ENCODE peak calls at places on chromosomes 12 and 14, in four cellular contexts. One of them, this sample, is unnamed.

GRCh38 chr12:106717671-106718070 is 56.8 kb upstream of the RIC8B start:
- DNase-seq in IMR-90: no peak
- DNase-seq in hepatocyte: no peak
- DNase-seq in DND-41: no peak
- DNase-seq in this sample: no peak

GRCh38 chr12:39619316-39619659 is 315 bp downstream of the ABCD2 start:
- DNase-seq in IMR-90: no peak
- DNase-seq in hepatocyte: no peak
- DNase-seq in DND-41: no peak
- DNase-seq in this sample: peak

GRCh38 chr14:22314183-22314820 is 274.7 kb downstream of the DAD1 start:
- DNase-seq in IMR-90: peak
- DNase-seq in hepatocyte: peak
- DNase-seq in DND-41: peak
- DNase-seq in this sample: peak

GRCh38 chr14:99821519-99822165 is 28.4 kb downstream of the EML1 start:
- DNase-seq in IMR-90: peak
- DNase-seq in hepatocyte: peak
- DNase-seq in DND-41: peak
- DNase-seq in this sample: no peak

GRCh38 chr12:104197264-104197663 is 18.3 kb upstream of the TXNRD1 start:
- DNase-seq in IMR-90: peak
- DNase-seq in hepatocyte: no peak
- DNase-seq in DND-41: no peak
- DNase-seq in this sample: no peak

GRCh38 chr12:38162013-38162412 is 154.6 kb upstream of the ALG10B start:
- DNase-seq in IMR-90: no peak
- DNase-seq in hepatocyte: no peak
- DNase-seq in DND-41: no peak
- DNase-seq in this sample: no peak

GRCh38 chr12:53743277-53744129 is 8.3 kb downstream of the CISTR start:
- DNase-seq in IMR-90: peak
- DNase-seq in hepatocyte: peak
- DNase-seq in DND-41: peak
- DNase-seq in this sample: peak

GRCh38 chr14:46399049-46399448 is 252.5 kb downstream of the RPL10L start:
- DNase-seq in IMR-90: no peak
- DNase-seq in hepatocyte: no peak
- DNase-seq in DND-41: no peak
- DNase-seq in this sample: no peak

GRCh38 chr12:130775953-130776856 is 60.1 kb upstream of the RIMBP2 start:
- DNase-seq in IMR-90: peak
- DNase-seq in hepatocyte: peak
- DNase-seq in DND-41: no peak
- DNase-seq in this sample: no peak

GRCh38 chr14:71243697-71244096 is 336.4 kb downstream of the PCNX1 start:
- DNase-seq in IMR-90: peak
- DNase-seq in hepatocyte: no peak
- DNase-seq in DND-41: no peak
- DNase-seq in this sample: no peak

GRCh38 chr12:57524814-57525614 is 2.4 kb downstream of the MBD6 start:
- DNase-seq in IMR-90: no peak
- DNase-seq in hepatocyte: no peak
- DNase-seq in DND-41: no peak
- DNase-seq in this sample: no peak

GRCh38 chr12:57527184-57527583 is 4.6 kb downstream of the MBD6 start:
- DNase-seq in IMR-90: no peak
- DNase-seq in hepatocyte: no peak
- DNase-seq in DND-41: no peak
- DNase-seq in this sample: no peak

GRCh38 chr12:57525615-57526383 is 3.2 kb downstream of the MBD6 start:
- DNase-seq in IMR-90: no peak
- DNase-seq in hepatocyte: no peak
- DNase-seq in DND-41: no peak
- DNase-seq in this sample: no peak

GRCh38 chr12:57528176-57528575 is 5.6 kb downstream of the MBD6 start:
- DNase-seq in IMR-90: no peak
- DNase-seq in hepatocyte: no peak
- DNase-seq in DND-41: no peak
- DNase-seq in this sample: no peak

GRCh38 chr12:57526477-57527126 is 4.0 kb downstream of the MBD6 start:
- DNase-seq in IMR-90: no peak
- DNase-seq in hepatocyte: no peak
- DNase-seq in DND-41: no peak
- DNase-seq in this sample: no peak
- H3K4me2 ChIP-seq in IMR-90: no peak
- H3K4me2 ChIP-seq in hepatocyte: no peak
- H3K4me2 ChIP-seq in DND-41: no peak
- H3K4me2 ChIP-seq in this sample: no peak

GRCh38 chr14:76510255-76510654 is 134.3 kb downstream of the ESRRB start:
- DNase-seq in IMR-90: no peak
- DNase-seq in hepatocyte: no peak
- DNase-seq in DND-41: no peak
- DNase-seq in this sample: no peak

GRCh38 chr14:76509291-76509690 is 133.4 kb downstream of the ESRRB start:
- DNase-seq in IMR-90: no peak
- DNase-seq in hepatocyte: no peak
- DNase-seq in DND-41: no peak
- DNase-seq in this sample: no peak

GRCh38 chr14:76518366-76518765 is 142.4 kb downstream of the ESRRB start:
- DNase-seq in IMR-90: no peak
- DNase-seq in hepatocyte: no peak
- DNase-seq in DND-41: no peak
- DNase-seq in this sample: no peak

GRCh38 chr14:76516884-76517283 is 140.9 kb downstream of the ESRRB start:
- DNase-seq in IMR-90: no peak
- DNase-seq in hepatocyte: no peak
- DNase-seq in DND-41: no peak
- DNase-seq in this sample: no peak

DNA sequence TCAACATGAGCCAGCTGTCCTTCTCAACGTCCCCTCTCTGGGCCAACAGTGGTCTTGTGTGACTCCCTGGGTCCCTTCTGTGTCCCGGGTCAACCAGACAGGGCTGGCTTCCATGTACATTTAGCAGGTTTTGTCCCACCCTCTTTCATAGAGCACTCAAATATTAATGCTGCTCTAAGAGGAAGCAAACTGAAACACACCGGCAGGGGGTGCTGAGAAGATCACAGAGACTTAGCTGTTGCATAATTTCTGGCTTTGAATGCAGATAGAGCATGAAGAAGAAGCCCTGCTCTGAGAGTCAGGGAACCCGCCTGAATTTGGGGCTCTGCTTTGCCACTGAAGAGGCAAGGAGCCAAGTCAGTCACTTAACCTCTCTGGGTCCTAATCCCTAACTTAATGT is 138.7 kb downstream of the ESRRB start:
- DNase-seq in IMR-90: peak
- DNase-seq in hepatocyte: no peak
- DNase-seq in DND-41: peak
- DNase-seq in this sample: peak
- TF ChIP-seq CTCF in IMR-90: peak
- TF ChIP-seq CTCF in hepatocyte: no peak
- TF ChIP-seq CTCF in DND-41: peak
- TF ChIP-seq CTCF in this sample: peak

GRCh38 chr14:104147346-104148125 is 9.1 kb downstream of the KIF26A start:
- DNase-seq in IMR-90: no peak
- DNase-seq in hepatocyte: no peak
- DNase-seq in DND-41: no peak
- DNase-seq in this sample: no peak
- H3K27ac ChIP-seq in IMR-90: no peak
- H3K27ac ChIP-seq in hepatocyte: no peak
- H3K27ac ChIP-seq in DND-41: no peak
- H3K27ac ChIP-seq in this sample: no peak

GRCh38 chr14:50675597-50675996 is 7.5 kb upstream of the SAV1 start:
- DNase-seq in IMR-90: peak
- DNase-seq in hepatocyte: no peak
- DNase-seq in DND-41: no peak
- DNase-seq in this sample: no peak
- H3K4me2 ChIP-seq in IMR-90: peak
- H3K4me2 ChIP-seq in hepatocyte: no peak
- H3K4me2 ChIP-seq in DND-41: no peak
- H3K4me2 ChIP-seq in this sample: no peak

GRCh38 chr12:124567673-124568373 is 411 bp upstream of the NCOR2 start:
- DNase-seq in IMR-90: peak
- DNase-seq in hepatocyte: peak
- DNase-seq in DND-41: peak
- DNase-seq in this sample: peak
- TF ChIP-seq CTCF in IMR-90: peak
- TF ChIP-seq CTCF in hepatocyte: peak
- TF ChIP-seq CTCF in DND-41: peak
- TF ChIP-seq CTCF in this sample: no peak

DNA sequence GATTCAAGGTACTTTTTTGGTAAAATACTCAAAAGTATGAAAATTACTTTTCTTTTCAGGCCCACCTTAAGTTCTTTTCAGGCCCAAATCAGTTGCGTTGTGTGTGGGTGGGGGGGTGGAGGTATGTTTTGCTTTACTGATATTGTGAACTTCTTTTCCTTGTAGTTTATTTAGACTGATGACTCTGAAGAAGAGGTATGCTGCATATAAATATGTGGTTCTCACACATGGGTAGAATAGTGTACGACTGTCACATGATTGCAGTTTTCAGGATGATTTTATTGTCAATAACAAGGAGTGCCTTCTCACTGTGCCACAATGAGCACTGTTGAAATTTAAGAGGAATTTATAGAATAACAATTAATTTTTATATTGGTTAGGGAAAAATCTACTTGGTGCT is 166.6 kb upstream of the ATP2B1 start:
- DNase-seq in IMR-90: peak
- DNase-seq in hepatocyte: no peak
- DNase-seq in DND-41: no peak
- DNase-seq in this sample: no peak
- H3K27ac ChIP-seq in IMR-90: no peak
- H3K27ac ChIP-seq in hepatocyte: no peak
- H3K27ac ChIP-seq in DND-41: no peak
- H3K27ac ChIP-seq in this sample: no peak

This sample was measured in OCI-LY7.